ENCODE peak calls at places on chromosomes 2 and 18, in seven cellular contexts. T, A, M, I, V, R and W are unnamed samples.

GRCh38 chr2:144480257-144480656 is 39.7 kb downstream of the ZEB2 start:
- DNase-seq in A (no peak), V (no peak), I (no peak), T (no peak), R (no peak), M (no peak), W (no peak)

GRCh38 chr2:229586746-229587705 is 127.3 kb downstream of the DNER start:
- DNase-seq in A (no peak), I (peak), R (peak), T (peak), M (peak), V (peak), W (peak)

GRCh38 chr2:122980672-122981071 is 1044.4 kb upstream of the CNTNAP5 start:
- DNase-seq in V (no peak), R (no peak), M (no peak), T (no peak), I (no peak), A (no peak), W (no peak)

GRCh38 chr18:79569720-79570119 is 109.9 kb upstream of the CTDP1 start:
- DNase-seq in R (no peak), M (no peak), T (no peak), I (no peak), A (no peak), V (no peak), W (no peak)

GRCh38 chr2:106841886-106842645 is 43.9 kb downstream of the ST6GAL2 start:
- DNase-seq in I (no peak), V (no peak), T (no peak), A (no peak), R (no peak), M (no peak), W (no peak)

GRCh38 chr2:219252900-219253752 is at the start of gene TUBA4B:
- DNase-seq in R (peak), A (no peak), M (no peak), I (no peak), T (no peak), V (peak), W (no peak)

GRCh38 chr2:37414470-37414949 is 70.1 kb downstream of the QPCT start:
- DNase-seq in T (peak), V (peak), I (no peak), A (peak), R (peak), M (peak), W (peak)

GRCh38 chr18:9362869-9363268 is 28.3 kb downstream of the TWSG1 start:
- DNase-seq in T (no peak), M (no peak), R (no peak), V (no peak), I (no peak), A (no peak), W (no peak)

GRCh38 chr2:218773881-218774280 is 8.1 kb upstream of the CYP27A1 start:
- DNase-seq in V (no peak), A (no peak), R (no peak), T (no peak), M (no peak), I (no peak), W (no peak)

DNA sequence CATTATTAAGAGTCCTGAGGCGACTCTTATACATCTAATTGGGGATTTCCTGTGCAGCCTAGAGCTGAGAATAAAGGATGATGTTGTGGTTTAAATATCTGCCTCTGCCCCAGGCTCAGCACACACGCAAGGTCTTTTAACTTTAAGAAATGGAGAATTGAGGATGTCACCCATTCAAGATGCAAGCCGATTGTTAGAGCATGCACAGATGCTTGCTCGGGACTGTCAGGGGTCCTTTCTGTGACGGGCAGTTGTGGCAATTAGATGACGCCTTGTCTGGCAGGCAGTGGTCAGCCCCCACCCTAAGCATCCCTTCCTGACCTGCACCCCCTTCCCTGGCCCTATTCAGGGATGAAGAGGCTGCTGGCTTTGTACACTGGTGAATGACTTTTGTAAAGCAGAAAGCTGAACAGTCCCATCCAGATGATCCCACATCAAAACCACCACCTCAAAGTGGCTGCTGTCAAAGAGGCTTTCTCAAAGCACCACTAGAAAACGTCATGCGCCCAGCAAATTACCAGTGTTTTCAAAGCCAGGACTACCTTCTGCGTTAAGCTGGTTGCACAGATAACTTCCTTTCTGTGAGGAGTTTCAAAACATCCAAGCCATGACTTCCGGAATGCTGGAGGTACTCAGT is 23.7 kb downstream of the FAM178B start:
- DNase-seq in M (no peak), T (no peak), A (no peak), R (no peak), I (no peak), V (no peak), W (no peak)
- TF ChIP-seq JUND in M (no peak), T (no peak), A (no peak), R (no peak), I (no peak), V (no peak), W (no peak)

DNA sequence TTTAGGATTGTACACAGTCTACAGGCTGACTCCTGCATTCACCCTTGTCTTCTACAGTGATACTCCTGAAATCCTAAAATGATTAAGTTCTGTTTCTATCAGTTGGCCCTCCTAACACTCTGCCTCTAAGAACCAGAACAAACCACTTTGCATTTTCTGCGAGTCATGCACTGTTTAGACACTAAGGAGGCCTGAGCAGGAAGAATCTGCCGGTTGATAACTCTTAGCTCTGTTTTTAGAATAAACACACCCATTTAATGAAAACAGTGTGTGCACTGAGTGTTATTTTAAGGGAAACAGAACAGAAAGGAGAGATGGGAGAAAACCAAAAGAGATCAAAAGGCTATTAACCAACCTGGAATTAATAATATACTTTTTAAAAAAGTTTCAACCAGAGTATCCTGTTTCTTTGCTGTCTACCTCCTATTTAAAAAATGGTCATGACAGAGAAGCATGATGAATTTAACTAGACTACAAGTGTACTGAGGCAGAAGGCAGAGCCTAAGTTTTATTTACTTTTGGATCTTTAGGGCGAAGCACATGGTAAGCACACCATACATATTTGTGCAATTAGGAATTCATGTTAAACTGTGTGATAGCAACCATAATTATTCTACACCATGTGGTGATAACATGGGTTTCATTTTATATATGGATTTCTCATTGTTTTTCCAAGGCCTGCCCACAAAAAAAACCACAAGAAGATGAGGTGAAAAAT is 22.7 kb upstream of the SSB start:
- DNase-seq in R (no peak), A (no peak), I (no peak), V (no peak), T (no peak), M (no peak), W (no peak)
- TF ChIP-seq JUND in R (no peak), A (no peak), I (no peak), V (no peak), T (no peak), M (no peak), W (no peak)

GRCh38 chr2:169129703-169130243 is 60.4 kb downstream of the DHRS9 start:
- DNase-seq in I (no peak), T (no peak), V (no peak), R (peak), A (no peak), M (no peak), W (no peak)

GRCh38 chr2:169136885-169137534 is 67.6 kb downstream of the DHRS9 start:
- DNase-seq in R (no peak), M (no peak), V (no peak), T (no peak), A (no peak), I (no peak), W (no peak)

GRCh38 chr2:169131587-169132512 is 62.5 kb downstream of the DHRS9 start:
- DNase-seq in R (peak), A (peak), T (peak), V (peak), M (peak), I (no peak), W (peak)
- TF ChIP-seq JUND in R (no peak), A (no peak), T (no peak), V (no peak), M (no peak), I (no peak), W (no peak)

GRCh38 chr2:158181171-158181570 is 79.5 kb downstream of the UPP2 start:
- DNase-seq in R (no peak), V (no peak), I (no peak), A (no peak), T (peak), M (no peak), W (no peak)

GRCh38 chr2:158179660-158180059 is 78.0 kb downstream of the UPP2 start:
- DNase-seq in M (peak), I (no peak), T (peak), A (no peak), V (no peak), R (no peak), W (no peak)

GRCh38 chr2:158174956-158175355 is 73.3 kb downstream of the UPP2 start:
- DNase-seq in V (no peak), A (no peak), M (no peak), T (no peak), I (no peak), R (no peak), W (no peak)

GRCh38 chr2:158174495-158174894 is 72.8 kb downstream of the UPP2 start:
- DNase-seq in A (no peak), M (no peak), V (no peak), R (no peak), I (no peak), T (no peak), W (no peak)

GRCh38 chr2:158178646-158179045 is 77.0 kb downstream of the UPP2 start:
- DNase-seq in A (no peak), M (no peak), I (no peak), R (no peak), V (peak), T (no peak), W (no peak)
- TF ChIP-seq JUND in A (no peak), M (no peak), I (no peak), R (no peak), V (no peak), T (no peak), W (no peak)

GRCh38 chr18:26496528-26496927 is 51.8 kb downstream of the KCTD1 start:
- DNase-seq in A (no peak), I (no peak), V (no peak), M (no peak), R (no peak), T (no peak), W (no peak)

GRCh38 chr18:26502834-26503233 is 45.5 kb downstream of the KCTD1 start:
- DNase-seq in V (no peak), M (no peak), A (no peak), I (no peak), R (no peak), T (no peak), W (no peak)

GRCh38 chr18:26495267-26495666 is 53.1 kb downstream of the KCTD1 start:
- DNase-seq in V (no peak), R (no peak), I (no peak), M (no peak), A (no peak), T (no peak), W (no peak)

GRCh38 chr18:26493021-26493420 is 55.3 kb downstream of the KCTD1 start:
- DNase-seq in R (no peak), A (no peak), T (no peak), V (no peak), I (no peak), M (no peak), W (no peak)

GRCh38 chr18:26497881-26498280 is 50.5 kb downstream of the KCTD1 start:
- DNase-seq in R (no peak), M (no peak), T (no peak), A (no peak), V (no peak), I (no peak), W (no peak)
- TF ChIP-seq JUND in R (no peak), M (no peak), T (no peak), A (no peak), V (no peak), I (no peak), W (no peak)

DNA sequence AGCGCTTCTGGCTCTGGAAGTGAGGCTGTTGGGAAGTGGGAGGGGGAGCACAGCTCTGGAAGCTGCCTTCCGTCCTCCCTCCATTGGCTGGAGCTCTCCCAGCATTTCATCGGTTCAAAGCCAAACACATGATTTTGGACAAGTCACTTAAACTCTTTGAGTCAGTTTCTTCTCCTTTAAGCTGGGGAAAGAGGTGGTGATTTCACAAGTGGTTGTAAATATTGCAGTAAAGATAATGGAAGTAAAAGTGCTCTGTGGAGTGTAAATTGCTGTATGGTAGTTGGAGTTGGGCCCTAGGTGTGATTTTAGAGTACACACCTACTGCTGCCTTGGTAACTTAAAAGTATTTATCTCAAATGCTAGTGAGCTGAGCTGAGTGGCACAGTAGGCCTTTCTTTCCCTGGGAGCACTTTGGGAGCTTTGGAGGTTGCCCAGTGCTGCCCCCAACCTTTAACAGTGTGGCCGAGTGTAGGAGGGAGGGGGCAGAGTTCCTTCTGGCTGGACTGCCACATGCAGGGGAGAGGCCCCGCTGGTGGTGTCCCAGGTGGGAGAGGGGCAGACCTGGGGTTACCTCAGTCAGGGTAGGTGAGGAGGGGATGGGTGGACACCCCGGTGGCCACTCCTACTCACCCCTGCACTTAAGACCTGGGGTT is 54.7 kb downstream of the ASAP2 start:
- DNase-seq in A (no peak), R (no peak), T (no peak), V (no peak), I (no peak), M (no peak), W (no peak)
- TF ChIP-seq JUND in A (no peak), R (no peak), T (no peak), V (no peak), I (no peak), M (no peak), W (no peak)

GRCh38 chr18:49160075-49160930 is 209.5 kb upstream of the SMAD7 start:
- DNase-seq in A (no peak), R (no peak), V (no peak), T (no peak), I (no peak), M (no peak), W (no peak)
- TF ChIP-seq JUND in A (no peak), R (no peak), V (no peak), T (no peak), I (no peak), M (no peak), W (no peak)

DNA sequence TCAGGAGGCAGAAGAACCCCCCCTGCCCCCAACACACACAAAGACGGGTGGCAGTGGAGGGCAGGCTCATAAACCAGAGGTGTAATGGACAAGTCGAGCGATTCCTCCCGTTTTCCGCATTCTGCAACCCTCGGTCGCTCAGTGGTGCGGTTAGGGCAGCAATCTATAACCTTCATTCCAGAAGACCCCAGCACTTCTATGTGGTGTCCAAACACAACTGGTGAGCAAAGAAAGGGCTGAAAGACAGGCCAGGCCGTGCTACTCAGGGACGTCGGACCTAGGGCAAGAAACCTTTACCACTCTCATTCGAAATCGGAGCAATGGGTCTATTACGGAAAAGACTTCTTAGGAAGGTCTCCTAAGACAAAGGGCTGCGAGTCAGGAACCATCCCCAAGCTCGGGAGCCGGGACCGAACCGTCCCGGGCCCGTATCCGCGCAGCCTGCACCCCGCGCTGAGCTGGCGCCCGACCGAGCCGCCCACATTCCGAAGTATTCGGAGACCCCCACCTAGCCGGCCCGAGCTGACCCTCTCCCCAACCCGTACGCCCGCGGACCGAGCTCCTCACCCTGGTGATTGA is 568 bp downstream of the ARL5A start:
- DNase-seq in I (no peak), M (no peak), V (peak), R (no peak), T (peak), A (no peak), W (no peak)
- TF ChIP-seq JUND in I (no peak), M (no peak), V (no peak), R (no peak), T (no peak), A (no peak), W (no peak)